ENCODE peak calls at places on chromosome 11, in four cellular contexts. H is Caki2, C is T-helper 9 cell, P is choroid plexus epithelial cell. N is an unnamed sample.

GRCh38 chr11:114782650-114783310 is 104.5 kb downstream of the NXPE2 start:
- DNase-seq in P (no peak), H (no peak), C (no peak), N (no peak)

GRCh38 chr11:7587712-7588111 is 73.9 kb downstream of the PPFIBP2 start:
- DNase-seq in H (no peak), C (no peak), P (no peak), N (no peak)

GRCh38 chr11:2576116-2576515 is 123.7 kb downstream of the KCNQ1OT1 start:
- DNase-seq in C (no peak), P (no peak), H (no peak), N (no peak)

GRCh38 chr11:2097356-2097997 is 41.7 kb downstream of the IGF2 start:
- DNase-seq in C (no peak), P (peak), H (peak), N (no peak)

GRCh38 chr11:15093432-15093831 is 20.0 kb downstream of the CALCB start:
- DNase-seq in H (no peak), P (no peak), C (no peak), N (no peak)

GRCh38 chr11:11975201-11976092 is 33.0 kb downstream of the DKK3 start:
- DNase-seq in C (no peak), P (no peak), H (no peak), N (no peak)

GRCh38 chr11:130449246-130449990 is 973 bp downstream of the ADAMTS15 start:
- DNase-seq in P (no peak), C (no peak), H (no peak), N (no peak)

GRCh38 chr11:12276356-12276755 is 101.0 kb upstream of the PARVA start:
- DNase-seq in C (no peak), P (no peak), H (no peak), N (no peak)

GRCh38 chr11:86865436-86865835 is 65.1 kb downstream of the PRSS23 start:
- DNase-seq in P (no peak), C (no peak), H (no peak), N (no peak)

GRCh38 chr11:2442554-2442953 is 1.8 kb downstream of the TRPM5 start:
- DNase-seq in H (no peak), P (no peak), C (no peak), N (no peak)

GRCh38 chr11:102006835-102007566 is 40.2 kb upstream of the CFAP300 start:
- DNase-seq in P (no peak), C (no peak), H (no peak), N (no peak)

GRCh38 chr11:120295110-120295509 is 30.0 kb upstream of the TLCD5 start:
- DNase-seq in H (no peak), C (no peak), P (no peak), N (no peak)

GRCh38 chr11:60064115-60064514 is 7.7 kb downstream of the MS4A3 start:
- DNase-seq in P (no peak), H (no peak), C (no peak), N (no peak)

GRCh38 chr11:61973603-61974162 is 6.2 kb upstream of the FTH1 start:
- DNase-seq in H (no peak), C (no peak), P (no peak), N (no peak)

GRCh38 chr11:116601734-116602636 is 170.8 kb downstream of the BUD13 start:
- DNase-seq in P (peak), H (no peak), C (no peak), N (no peak)

GRCh38 chr11:115466122-115466521 is 38.1 kb downstream of the CADM1 start:
- DNase-seq in P (no peak), C (no peak), H (no peak), N (no peak)

GRCh38 chr11:66564984-66565383 is 3.4 kb downstream of the CTSF start:
- DNase-seq in C (no peak), H (no peak), P (no peak), N (no peak)

GRCh38 chr11:22920939-22921565 is 60.8 kb upstream of the CCDC179 start:
- DNase-seq in C (no peak), H (peak), P (peak), N (no peak)